ENCODE peak calls at places on chromosomes 6 and 20, in ten cellular contexts. One of them, this sample, is unnamed. For H3K4me1, the result is how much of the 10 kb centered on the place peaks cover.

GRCh38 chr6:160733045-160733646 is 31.1 kb downstream of the PLG start:
- DNase-seq in CD8-positive, alpha-beta T cell: no peak
- DNase-seq in psoas muscle: no peak
- DNase-seq in NT2/D1: peak
- DNase-seq in PC-3: peak
- DNase-seq in mesendoderm: peak
- DNase-seq in Panc1: peak
- DNase-seq in cardiac muscle cell: peak
- DNase-seq in heart left ventricle: peak
- DNase-seq in GM23248: peak
- DNase-seq in this sample: peak

GRCh38 chr6:28393912-28394662 is 5.5 kb downstream of the ZSCAN12 start:
- DNase-seq in CD8-positive, alpha-beta T cell: no peak
- DNase-seq in psoas muscle: no peak
- DNase-seq in NT2/D1: no peak
- DNase-seq in PC-3: peak
- DNase-seq in mesendoderm: peak
- DNase-seq in Panc1: no peak
- DNase-seq in cardiac muscle cell: peak
- DNase-seq in heart left ventricle: no peak
- DNase-seq in GM23248: peak
- DNase-seq in this sample: peak

GRCh38 chr6:154479388-154480143 is 30.9 kb downstream of the CNKSR3 start:
- DNase-seq in CD8-positive, alpha-beta T cell: no peak
- DNase-seq in psoas muscle: no peak
- DNase-seq in NT2/D1: no peak
- DNase-seq in PC-3: no peak
- DNase-seq in mesendoderm: no peak
- DNase-seq in Panc1: no peak
- DNase-seq in cardiac muscle cell: no peak
- DNase-seq in heart left ventricle: no peak
- DNase-seq in GM23248: peak
- DNase-seq in this sample: peak

GRCh38 chr6:154993026-154993425 is 2.1 kb upstream of the TIAM2 start:
- DNase-seq in CD8-positive, alpha-beta T cell: no peak
- DNase-seq in psoas muscle: no peak
- DNase-seq in NT2/D1: no peak
- DNase-seq in PC-3: no peak
- DNase-seq in mesendoderm: no peak
- DNase-seq in Panc1: no peak
- DNase-seq in cardiac muscle cell: no peak
- DNase-seq in heart left ventricle: no peak
- DNase-seq in GM23248: peak
- DNase-seq in this sample: no peak

GRCh38 chr20:11153819-11154218 is 480.0 kb upstream of the JAG1 start:
- DNase-seq in CD8-positive, alpha-beta T cell: no peak
- DNase-seq in psoas muscle: no peak
- DNase-seq in NT2/D1: no peak
- DNase-seq in PC-3: peak
- DNase-seq in mesendoderm: no peak
- DNase-seq in Panc1: no peak
- DNase-seq in cardiac muscle cell: no peak
- DNase-seq in heart left ventricle: no peak
- DNase-seq in GM23248: no peak
- DNase-seq in this sample: peak

GRCh38 chr20:53918949-53919361 is 151.4 kb downstream of the BCAS1 start:
- DNase-seq in CD8-positive, alpha-beta T cell: no peak
- DNase-seq in psoas muscle: no peak
- DNase-seq in NT2/D1: peak
- DNase-seq in PC-3: no peak
- DNase-seq in mesendoderm: peak
- DNase-seq in Panc1: no peak
- DNase-seq in cardiac muscle cell: peak
- DNase-seq in heart left ventricle: no peak
- DNase-seq in GM23248: no peak
- DNase-seq in this sample: no peak

GRCh38 chr6:24607310-24607709 is 38.7 kb downstream of the KIAA0319 start:
- DNase-seq in CD8-positive, alpha-beta T cell: no peak
- DNase-seq in psoas muscle: no peak
- DNase-seq in NT2/D1: no peak
- DNase-seq in PC-3: no peak
- DNase-seq in mesendoderm: no peak
- DNase-seq in Panc1: no peak
- DNase-seq in cardiac muscle cell: no peak
- DNase-seq in heart left ventricle: no peak
- DNase-seq in GM23248: no peak
- DNase-seq in this sample: no peak

GRCh38 chr6:147651249-147652063 is 143.0 kb downstream of the SAMD5 start:
- DNase-seq in CD8-positive, alpha-beta T cell: no peak
- DNase-seq in psoas muscle: no peak
- DNase-seq in NT2/D1: peak
- DNase-seq in PC-3: peak
- DNase-seq in mesendoderm: peak
- DNase-seq in Panc1: no peak
- DNase-seq in cardiac muscle cell: no peak
- DNase-seq in heart left ventricle: peak
- DNase-seq in GM23248: no peak
- DNase-seq in this sample: peak

GRCh38 chr6:30200551-30201281 is 12.5 kb downstream of the TRIM26 start:
- DNase-seq in CD8-positive, alpha-beta T cell: no peak
- DNase-seq in psoas muscle: no peak
- DNase-seq in NT2/D1: no peak
- DNase-seq in PC-3: no peak
- DNase-seq in mesendoderm: no peak
- DNase-seq in Panc1: no peak
- DNase-seq in cardiac muscle cell: no peak
- DNase-seq in heart left ventricle: no peak
- DNase-seq in GM23248: no peak
- DNase-seq in this sample: no peak

GRCh38 chr6:124430741-124431140 is 531.5 kb upstream of the RNF217 start:
- DNase-seq in CD8-positive, alpha-beta T cell: no peak
- DNase-seq in psoas muscle: no peak
- DNase-seq in NT2/D1: no peak
- DNase-seq in PC-3: no peak
- DNase-seq in mesendoderm: no peak
- DNase-seq in Panc1: no peak
- DNase-seq in cardiac muscle cell: no peak
- DNase-seq in heart left ventricle: no peak
- DNase-seq in GM23248: no peak
- DNase-seq in this sample: no peak

GRCh38 chr6:109296305-109296915 is 85.9 kb downstream of the CD164 start:
- DNase-seq in CD8-positive, alpha-beta T cell: no peak
- DNase-seq in psoas muscle: no peak
- DNase-seq in NT2/D1: no peak
- DNase-seq in PC-3: peak
- DNase-seq in mesendoderm: no peak
- DNase-seq in Panc1: no peak
- DNase-seq in cardiac muscle cell: no peak
- DNase-seq in heart left ventricle: no peak
- DNase-seq in GM23248: peak
- DNase-seq in this sample: no peak

GRCh38 chr6:123393333-123393732 is 243.4 kb downstream of the TRDN start:
- DNase-seq in CD8-positive, alpha-beta T cell: no peak
- DNase-seq in psoas muscle: no peak
- DNase-seq in NT2/D1: no peak
- DNase-seq in PC-3: peak
- DNase-seq in mesendoderm: peak
- DNase-seq in Panc1: no peak
- DNase-seq in cardiac muscle cell: no peak
- DNase-seq in heart left ventricle: no peak
- DNase-seq in GM23248: peak
- DNase-seq in this sample: peak

GRCh38 chr6:114339706-114340105 is 3.1 kb downstream of the HS3ST5 start:
- DNase-seq in CD8-positive, alpha-beta T cell: no peak
- DNase-seq in psoas muscle: no peak
- DNase-seq in NT2/D1: no peak
- DNase-seq in PC-3: peak
- DNase-seq in mesendoderm: no peak
- DNase-seq in Panc1: no peak
- DNase-seq in cardiac muscle cell: no peak
- DNase-seq in heart left ventricle: no peak
- DNase-seq in GM23248: peak
- DNase-seq in this sample: peak

GRCh38 chr20:23943304-23943703 is 45.3 kb downstream of the GGTLC1 start:
- DNase-seq in CD8-positive, alpha-beta T cell: no peak
- DNase-seq in psoas muscle: no peak
- DNase-seq in NT2/D1: no peak
- DNase-seq in PC-3: no peak
- DNase-seq in mesendoderm: no peak
- DNase-seq in Panc1: no peak
- DNase-seq in cardiac muscle cell: no peak
- DNase-seq in heart left ventricle: no peak
- DNase-seq in GM23248: no peak
- DNase-seq in this sample: no peak

GRCh38 chr6:30156262-30156599 is 4.8 kb downstream of the TRIM10 start:
- DNase-seq in CD8-positive, alpha-beta T cell: no peak
- DNase-seq in psoas muscle: no peak
- DNase-seq in NT2/D1: no peak
- DNase-seq in PC-3: peak
- DNase-seq in mesendoderm: no peak
- DNase-seq in Panc1: no peak
- DNase-seq in cardiac muscle cell: no peak
- DNase-seq in heart left ventricle: peak
- DNase-seq in GM23248: peak
- DNase-seq in this sample: no peak

GRCh38 chr20:17587148-17587547 is 17.3 kb downstream of the DSTN start:
- DNase-seq in CD8-positive, alpha-beta T cell: no peak
- DNase-seq in psoas muscle: no peak
- DNase-seq in NT2/D1: no peak
- DNase-seq in PC-3: no peak
- DNase-seq in mesendoderm: no peak
- DNase-seq in Panc1: no peak
- DNase-seq in cardiac muscle cell: no peak
- DNase-seq in heart left ventricle: no peak
- DNase-seq in GM23248: no peak
- DNase-seq in this sample: no peak

GRCh38 chr20:668050-668449 is 7.6 kb downstream of the SCRT2 start:
- DNase-seq in CD8-positive, alpha-beta T cell: no peak
- DNase-seq in psoas muscle: no peak
- DNase-seq in NT2/D1: no peak
- DNase-seq in PC-3: no peak
- DNase-seq in mesendoderm: no peak
- DNase-seq in Panc1: no peak
- DNase-seq in cardiac muscle cell: no peak
- DNase-seq in heart left ventricle: no peak
- DNase-seq in GM23248: no peak
- DNase-seq in this sample: no peak

GRCh38 chr6:12009904-12010634 is 2.0 kb upstream of the HIVEP1 start:
- DNase-seq in CD8-positive, alpha-beta T cell: no peak
- DNase-seq in psoas muscle: no peak
- DNase-seq in NT2/D1: no peak
- DNase-seq in PC-3: peak
- DNase-seq in mesendoderm: no peak
- DNase-seq in Panc1: no peak
- DNase-seq in cardiac muscle cell: no peak
- DNase-seq in heart left ventricle: peak
- DNase-seq in GM23248: peak
- DNase-seq in this sample: peak

GRCh38 chr6:110325197-110325596 is 33.0 kb downstream of the METTL24 start:
- DNase-seq in CD8-positive, alpha-beta T cell: no peak
- DNase-seq in psoas muscle: no peak
- DNase-seq in NT2/D1: no peak
- DNase-seq in PC-3: peak
- DNase-seq in mesendoderm: no peak
- DNase-seq in Panc1: no peak
- DNase-seq in cardiac muscle cell: no peak
- DNase-seq in heart left ventricle: no peak
- DNase-seq in GM23248: peak
- DNase-seq in this sample: peak

GRCh38 chr20:57153238-57153905 is 113.1 kb downstream of the BMP7 start:
- DNase-seq in CD8-positive, alpha-beta T cell: no peak
- DNase-seq in psoas muscle: no peak
- DNase-seq in NT2/D1: no peak
- DNase-seq in PC-3: no peak
- DNase-seq in mesendoderm: no peak
- DNase-seq in Panc1: no peak
- DNase-seq in cardiac muscle cell: no peak
- DNase-seq in heart left ventricle: no peak
- DNase-seq in GM23248: no peak
- DNase-seq in this sample: no peak

GRCh38 chr20:4090756-4091331 is 75.5 kb upstream of the RNF24 start:
- DNase-seq in CD8-positive, alpha-beta T cell: no peak
- DNase-seq in psoas muscle: no peak
- DNase-seq in NT2/D1: no peak
- DNase-seq in PC-3: no peak
- DNase-seq in mesendoderm: peak
- DNase-seq in Panc1: no peak
- DNase-seq in cardiac muscle cell: no peak
- DNase-seq in heart left ventricle: no peak
- DNase-seq in GM23248: peak
- DNase-seq in this sample: peak

GRCh38 chr6:141413196-141413595 is 719.5 kb upstream of the GJE1 start:
- DNase-seq in CD8-positive, alpha-beta T cell: no peak
- DNase-seq in psoas muscle: no peak
- DNase-seq in NT2/D1: no peak
- DNase-seq in PC-3: no peak
- DNase-seq in mesendoderm: no peak
- DNase-seq in Panc1: no peak
- DNase-seq in cardiac muscle cell: peak
- DNase-seq in heart left ventricle: no peak
- DNase-seq in GM23248: peak
- DNase-seq in this sample: no peak
- H3K4me3 ChIP-seq in CD8-positive, alpha-beta T cell: no peak
- H3K4me3 ChIP-seq in psoas muscle: no peak
- H3K4me3 ChIP-seq in NT2/D1: no peak
- H3K4me3 ChIP-seq in PC-3: no peak
- H3K4me3 ChIP-seq in mesendoderm: no peak
- H3K4me3 ChIP-seq in Panc1: no peak
- H3K4me3 ChIP-seq in cardiac muscle cell: no peak
- H3K4me3 ChIP-seq in heart left ventricle: no peak
- H3K4me3 ChIP-seq in GM23248: no peak
- H3K4me3 ChIP-seq in this sample: no peak

GRCh38 chr20:38110525-38111178 is 54.4 kb downstream of the TGM2 start:
- DNase-seq in CD8-positive, alpha-beta T cell: no peak
- DNase-seq in psoas muscle: no peak
- DNase-seq in NT2/D1: no peak
- DNase-seq in PC-3: no peak
- DNase-seq in mesendoderm: no peak
- DNase-seq in Panc1: no peak
- DNase-seq in cardiac muscle cell: no peak
- DNase-seq in heart left ventricle: no peak
- DNase-seq in GM23248: no peak
- DNase-seq in this sample: no peak
- H3K4me1 ChIP-seq in CD8-positive, alpha-beta T cell: under half
- H3K4me1 ChIP-seq in psoas muscle: half or more
- H3K4me1 ChIP-seq in NT2/D1: under half
- H3K4me1 ChIP-seq in PC-3: under half
- H3K4me1 ChIP-seq in mesendoderm: under half
- H3K4me1 ChIP-seq in Panc1: under half
- H3K4me1 ChIP-seq in cardiac muscle cell: under half
- H3K4me1 ChIP-seq in heart left ventricle: half or more
- H3K4me1 ChIP-seq in GM23248: under half
- H3K4me1 ChIP-seq in this sample: under half

GRCh38 chr20:51648571-51648947 is 106.0 kb upstream of the NFATC2 start:
- DNase-seq in CD8-positive, alpha-beta T cell: no peak
- DNase-seq in psoas muscle: no peak
- DNase-seq in NT2/D1: no peak
- DNase-seq in PC-3: no peak
- DNase-seq in mesendoderm: no peak
- DNase-seq in Panc1: no peak
- DNase-seq in cardiac muscle cell: no peak
- DNase-seq in heart left ventricle: no peak
- DNase-seq in GM23248: no peak
- DNase-seq in this sample: no peak
- H3K4me3 ChIP-seq in CD8-positive, alpha-beta T cell: no peak
- H3K4me3 ChIP-seq in psoas muscle: no peak
- H3K4me3 ChIP-seq in NT2/D1: no peak
- H3K4me3 ChIP-seq in PC-3: no peak
- H3K4me3 ChIP-seq in mesendoderm: no peak
- H3K4me3 ChIP-seq in Panc1: no peak
- H3K4me3 ChIP-seq in cardiac muscle cell: no peak
- H3K4me3 ChIP-seq in heart left ventricle: no peak
- H3K4me3 ChIP-seq in GM23248: no peak
- H3K4me3 ChIP-seq in this sample: no peak

GRCh38 chr20:33518071-33518470 is 28.2 kb downstream of the CBFA2T2 start:
- DNase-seq in CD8-positive, alpha-beta T cell: no peak
- DNase-seq in psoas muscle: no peak
- DNase-seq in NT2/D1: no peak
- DNase-seq in PC-3: peak
- DNase-seq in mesendoderm: peak
- DNase-seq in Panc1: no peak
- DNase-seq in cardiac muscle cell: no peak
- DNase-seq in heart left ventricle: no peak
- DNase-seq in GM23248: peak
- DNase-seq in this sample: peak
- H3K4me1 ChIP-seq in CD8-positive, alpha-beta T cell: under half
- H3K4me1 ChIP-seq in psoas muscle: under half
- H3K4me1 ChIP-seq in NT2/D1: under half
- H3K4me1 ChIP-seq in PC-3: under half
- H3K4me1 ChIP-seq in mesendoderm: under half
- H3K4me1 ChIP-seq in Panc1: under half
- H3K4me1 ChIP-seq in cardiac muscle cell: under half
- H3K4me1 ChIP-seq in heart left ventricle: under half
- H3K4me1 ChIP-seq in GM23248: under half
- H3K4me1 ChIP-seq in this sample: under half

This sample was measured in adipocyte.